ENCODE peak calls at places on chromosome 12, in six cellular contexts. H is neural progenitor cell; X is right lobe of liver; I is A549; C is fibroblast of lung; A is CD4-positive, alpha-beta T cell. J is an unnamed sample.

GRCh38 chr12:131041216-131041967 is 87.7 kb downstream of the ADGRD1 start:
- DNase-seq in H (no peak), A (no peak), X (peak; percentile 33), I (no peak), C (no peak), J (no peak)

GRCh38 chr12:64669270-64669842 is 59.1 kb downstream of the RASSF3 start:
- DNase-seq in A (peak; percentile 63), C (no peak), H (no peak), X (peak; percentile 79), I (no peak), J (peak; percentile 51)

GRCh38 chr12:114547636-114548035 is 136.3 kb downstream of the TBX3 start:
- DNase-seq in X (no peak), H (no peak), A (no peak), I (no peak), C (no peak), J (no peak)

GRCh38 chr12:68901551-68901950 is 31.4 kb downstream of the CPM start:
- DNase-seq in A (no peak), I (no peak), X (no peak), H (no peak), C (no peak), J (no peak)

GRCh38 chr12:10354502-10354901 is 35.3 kb downstream of the KLRK1 start:
- DNase-seq in I (no peak), A (no peak), H (no peak), C (no peak), X (no peak), J (no peak)

GRCh38 chr12:93050026-93050747 is 121.1 kb upstream of the EEA1 start:
- DNase-seq in C (peak; percentile 60), A (no peak), H (no peak), X (no peak), I (no peak), J (no peak)

GRCh38 chr12:111152581-111152980 is 216.3 kb downstream of the PHETA1 start:
- DNase-seq in X (no peak), C (no peak), H (no peak), I (no peak), A (no peak), J (no peak)

GRCh38 chr12:131799828-131800593 is 28.2 kb upstream of the MMP17 start:
- DNase-seq in X (no peak), H (no peak), C (no peak), I (no peak), A (no peak), J (no peak)

GRCh38 chr12:104930388-104931326 is 27.4 kb downstream of the SLC41A2 start:
- DNase-seq in A (no peak), X (no peak), I (no peak), H (no peak), C (peak; percentile 56), J (no peak)

GRCh38 chr12:112928978-112929377 is 9.3 kb upstream of the OAS3 start:
- DNase-seq in I (no peak), C (no peak), H (no peak), X (no peak), A (no peak), J (no peak)

GRCh38 chr12:12039897-12040296 is 30.8 kb upstream of the BCL2L14 start:
- DNase-seq in H (no peak), I (no peak), C (no peak), X (no peak), A (no peak), J (no peak)

GRCh38 chr12:65830305-65830704 is 6.0 kb downstream of the HMGA2 start:
- DNase-seq in C (peak; percentile 28), A (no peak), X (no peak), H (no peak), I (no peak), J (no peak)

GRCh38 chr12:4194661-4195060 is 78.9 kb upstream of the CCND2 start:
- DNase-seq in A (no peak), X (no peak), H (no peak), I (no peak), C (no peak), J (no peak)

GRCh38 chr12:4947297-4947696 is 37.6 kb downstream of the KCNA1 start:
- DNase-seq in I (no peak), C (no peak), A (no peak), H (peak; percentile 69), X (no peak), J (no peak)

GRCh38 chr12:123094349-123095073 is 56.4 kb downstream of the PITPNM2 start:
- DNase-seq in I (peak; percentile 82), H (no peak), C (peak; percentile 72), X (no peak), A (no peak), J (no peak)

GRCh38 chr12:87266305-87266704 is 762.9 kb downstream of the C12orf50 start:
- DNase-seq in X (no peak), H (peak; percentile 17), C (no peak), I (no peak), A (no peak), J (no peak)

GRCh38 chr12:19382563-19382962 is 56.7 kb upstream of the AEBP2 start:
- DNase-seq in A (no peak), I (no peak), H (no peak), C (no peak), X (no peak), J (no peak)

GRCh38 chr12:55713721-55714120 is 2.1 kb upstream of the BLOC1S1 start:
- DNase-seq in H (no peak), A (no peak), C (peak; percentile 90), X (no peak), I (peak; percentile 29), J (no peak)

GRCh38 chr12:3515506-3515905 is 24.5 kb downstream of the PRMT8 start:
- DNase-seq in H (no peak), X (no peak), I (no peak), A (no peak), C (no peak), J (no peak)

GRCh38 chr12:42259699-42260098 is 21.7 kb upstream of the YAF2 start:
- DNase-seq in C (no peak), I (no peak), X (no peak), H (no peak), A (no peak), J (no peak)

GRCh38 chr12:24909667-24910066 is 39.2 kb downstream of the BCAT1 start:
- DNase-seq in C (peak; percentile 95), X (no peak), H (no peak), I (no peak), A (no peak), J (no peak)

GRCh38 chr12:50101663-50102062 is 2.1 kb upstream of the GPD1 start:
- DNase-seq in H (peak; percentile 72), I (peak; percentile 65), X (no peak), A (no peak), C (peak; percentile 56), J (no peak)

GRCh38 chr12:52147367-52147972 is 44.3 kb downstream of the KRT80 start:
- DNase-seq in I (peak; percentile 96), X (peak; percentile 63), H (no peak), A (no peak), C (peak; percentile 100), J (no peak)

GRCh38 chr12:78249578-78249977 is 418.9 kb downstream of the NAV3 start:
- DNase-seq in X (no peak), I (no peak), C (no peak), H (no peak), A (no peak), J (no peak)

GRCh38 chr12:59929091-59929490 is 333.3 kb downstream of the SLC16A7 start:
- DNase-seq in C (peak; percentile 44), X (no peak), A (no peak), H (no peak), I (no peak), J (no peak)

GRCh38 chr12:119775246-119775895 is 101.7 kb downstream of the CIT start:
- DNase-seq in I (no peak), H (no peak), A (no peak), X (no peak), C (no peak), J (no peak)

DNA sequence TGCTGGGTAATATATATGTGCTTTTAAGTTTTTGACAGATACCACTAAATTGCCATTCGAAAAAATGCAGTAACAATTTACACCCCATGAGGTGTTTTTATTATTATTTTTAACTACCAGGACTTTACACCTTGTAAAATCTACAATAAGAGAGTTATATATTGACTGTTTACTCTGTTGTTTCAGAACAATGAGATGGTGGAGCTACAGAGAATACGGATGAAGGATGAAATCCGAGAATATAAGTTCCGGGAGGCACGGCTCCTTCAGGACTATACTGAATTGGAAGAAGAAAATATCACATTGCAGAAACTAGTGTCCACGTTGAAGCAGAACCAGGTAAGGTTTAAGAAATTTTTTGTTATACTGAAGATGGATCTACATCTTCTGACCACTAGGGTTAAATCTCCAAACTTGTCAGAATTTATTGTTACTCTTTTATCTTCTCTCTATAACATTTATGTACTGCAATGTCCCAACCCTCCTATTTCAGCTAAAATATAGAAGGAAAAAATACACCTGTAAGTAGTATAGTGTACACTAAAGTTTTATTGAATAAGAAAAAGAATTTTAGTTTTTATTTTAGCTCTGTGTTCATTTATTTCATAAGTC is 105.4 kb upstream of the FGD4 start:
- DNase-seq in X (no peak), A (no peak), H (no peak), C (no peak), I (no peak), J (no peak)
- TF ChIP-seq CTCF in X (no peak), A (no peak), H (no peak), C (no peak), I (no peak), J (no peak)

GRCh38 chr12:109388167-109388563 is 40.5 kb downstream of the MYO1H start:
- DNase-seq in H (no peak), A (no peak), C (no peak), I (no peak), X (no peak), J (no peak)
- H3K27ac ChIP-seq in H (no peak overlapping the region), A (no peak overlapping the region), C (no peak overlapping the region), I (no peak overlapping the region), X (no peak overlapping the region), J (no peak overlapping the region)

DNA sequence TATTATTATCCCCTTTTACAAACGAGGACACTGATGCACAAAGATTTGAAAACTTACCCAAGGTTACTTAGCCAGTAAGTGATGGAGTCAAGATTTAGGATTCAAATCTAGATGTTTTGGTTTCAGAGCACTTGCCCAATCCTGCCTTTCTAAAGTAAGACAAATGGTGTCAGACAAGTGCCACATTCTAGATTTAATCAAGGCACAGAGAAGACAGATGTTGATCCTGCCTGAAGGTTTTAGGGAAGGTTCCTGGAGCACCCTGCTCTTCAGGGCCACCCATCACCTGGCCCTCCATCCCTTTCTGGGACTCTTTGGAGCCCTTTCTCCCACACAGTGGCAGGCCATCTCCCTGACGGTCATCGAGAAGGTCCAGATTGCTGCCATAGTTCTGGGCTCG is 2.9 kb downstream of the MARCHF9 start:
- DNase-seq in X (no peak), H (no peak), C (no peak), I (no peak), A (no peak), J (no peak)
- TF ChIP-seq CTCF in X (no peak), H (no peak), C (no peak), I (no peak), A (no peak), J (no peak)

GRCh38 chr12:53299101-53299453 is 418 bp upstream of the MYG1 start:
- DNase-seq in X (no peak), H (no peak), C (peak; percentile 76), A (no peak), I (peak; percentile 58), J (peak; percentile 82)

GRCh38 chr12:53302903-53303302 is 3.4 kb downstream of the MYG1 start:
- DNase-seq in X (no peak), I (no peak), H (no peak), C (no peak), A (no peak), J (no peak)

GRCh38 chr12:53299454-53300180 is at the start of gene MYG1:
- DNase-seq in H (peak; percentile 96), X (peak; percentile 96), C (peak; percentile 88), I (peak; percentile 85), A (peak; percentile 86), J (peak; percentile 93)

GRCh38 chr12:53298154-53298553 is 1.3 kb upstream of the MYG1 start:
- DNase-seq in X (no peak), C (peak; percentile 80), I (no peak), H (no peak), A (no peak), J (peak; percentile 45)

GRCh38 chr12:53300187-53300586 is 692 bp downstream of the MYG1 start:
- DNase-seq in X (no peak), C (peak; percentile 63), I (no peak), A (no peak), H (no peak), J (no peak)
- H3K27ac ChIP-seq in X (peak overlapping the region; percentile 54), C (peak overlapping the region; percentile 95), I (peak overlapping the region; percentile 92), A (peak overlapping the region; percentile 44), H (no peak overlapping the region), J (peak overlapping the region; percentile 95)